ENCODE peak calls at places on chromosome 5, in five cellular contexts. A is ovary, S is sigmoid colon, I is stomach, R is HepG2. D is an unnamed sample.

GRCh38 chr5:152389209-152389608 is 15.9 kb downstream of the NMUR2 start:
- DNase-seq in R (no peak), A (no peak), S (no peak), I (no peak), D (no peak)

GRCh38 chr5:158320178-158320674 is 461.3 kb upstream of the CLINT1 start:
- DNase-seq in R (no peak), S (no peak), A (no peak), I (no peak), D (no peak)

GRCh38 chr5:10541247-10541646 is 22.6 kb upstream of the ANKRD33B start:
- DNase-seq in S (peak), R (no peak), I (no peak), A (no peak), D (no peak)

GRCh38 chr5:143312822-143313221 is 90.7 kb downstream of the NR3C1 start:
- DNase-seq in R (no peak), A (no peak), S (no peak), I (no peak), D (no peak)

GRCh38 chr5:40355842-40356241 is 323.9 kb upstream of the PTGER4 start:
- DNase-seq in S (no peak), R (no peak), A (no peak), I (no peak), D (no peak)

GRCh38 chr5:174504266-174504726 is 220.1 kb upstream of the MSX2 start:
- DNase-seq in R (no peak), S (no peak), I (no peak), A (no peak), D (no peak)

GRCh38 chr5:141412853-141413539 is at the start of gene PCDHGA10:
- DNase-seq in A (no peak), S (no peak), I (peak), R (peak), D (no peak)

GRCh38 chr5:81533629-81534480 is 139.9 kb upstream of the ACOT12 start:
- DNase-seq in S (no peak), I (no peak), A (no peak), R (no peak), D (no peak)

GRCh38 chr5:527646-528591 is 3.7 kb upstream of the SLC9A3 start:
- DNase-seq in A (no peak), I (no peak), S (no peak), R (no peak), D (no peak)

GRCh38 chr5:14225173-14225834 is 82.2 kb downstream of the TRIO start:
- DNase-seq in S (no peak), A (no peak), R (no peak), I (no peak), D (no peak)

GRCh38 chr5:151706906-151707305 is 20.2 kb upstream of the SPARC start:
- DNase-seq in S (no peak), I (no peak), R (no peak), A (no peak), D (no peak)

GRCh38 chr5:20559845-20560244 is 571.8 kb upstream of the CDH18 start:
- DNase-seq in I (no peak), A (no peak), S (no peak), R (no peak), D (no peak)

GRCh38 chr5:36462295-36463021 is 143.9 kb upstream of the SLC1A3 start:
- DNase-seq in S (no peak), R (no peak), A (no peak), I (no peak), D (no peak)

GRCh38 chr5:78527054-78527884 is 121.3 kb downstream of the LHFPL2 start:
- DNase-seq in A (peak), I (no peak), S (peak), R (no peak), D (peak)

GRCh38 chr5:150122158-150122510 is 33.5 kb downstream of the PDGFRB start:
- DNase-seq in I (peak), R (peak), S (no peak), A (peak), D (no peak)

GRCh38 chr5:108659531-108659930 is 88.2 kb upstream of the FER start:
- DNase-seq in A (no peak), R (no peak), I (no peak), S (no peak), D (no peak)

GRCh38 chr5:102554092-102554491 is 55.3 kb upstream of the SLCO6A1 start:
- DNase-seq in A (no peak), R (no peak), S (no peak), I (no peak), D (no peak)

GRCh38 chr5:59732301-59732700 is 161.2 kb downstream of the PDE4D start:
- DNase-seq in R (no peak), S (no peak), I (no peak), A (no peak), D (no peak)

GRCh38 chr5:140357731-140358093 is 2.3 kb upstream of the SLC4A9 start:
- DNase-seq in I (peak), A (peak), R (peak), S (peak), D (peak)

GRCh38 chr5:73692166-73692640 is 66.2 kb downstream of the ARHGEF28 start:
- DNase-seq in A (no peak), S (no peak), I (no peak), R (no peak), D (no peak)

GRCh38 chr5:177982072-177982727 is 13.8 kb downstream of the PROP1 start:
- DNase-seq in I (peak), A (no peak), S (no peak), R (peak), D (no peak)

GRCh38 chr5:84248013-84248412 is 136.7 kb downstream of the EDIL3 start:
- DNase-seq in I (no peak), R (no peak), S (no peak), A (no peak), D (no peak)

GRCh38 chr5:98786178-98786853 is 12.9 kb downstream of the RGMB start:
- DNase-seq in R (no peak), S (no peak), I (no peak), A (no peak), D (no peak)

GRCh38 chr5:143315929-143316328 is 87.6 kb downstream of the NR3C1 start:
- DNase-seq in A (no peak), R (no peak), S (no peak), I (no peak), D (no peak)

GRCh38 chr5:40755093-40755406 is 711 bp downstream of the TTC33 start:
- DNase-seq in A (peak), R (peak), I (peak), S (peak), D (peak)

GRCh38 chr5:16884595-16884994 is 51.5 kb downstream of the MYO10 start:
- DNase-seq in S (no peak), R (no peak), I (no peak), A (no peak), D (no peak)

GRCh38 chr5:147547730-147548129 is 37.9 kb upstream of the DPYSL3 start:
- DNase-seq in I (no peak), S (no peak), R (no peak), A (no peak), D (no peak)

GRCh38 chr5:176337913-176338312 is 23.7 kb downstream of the KIAA1191 start:
- DNase-seq in S (no peak), A (no peak), R (no peak), I (no peak), D (no peak)

GRCh38 chr5:172592881-172593280 is 48.2 kb upstream of the NEURL1B start:
- DNase-seq in I (no peak), A (no peak), R (no peak), S (no peak), D (no peak)

GRCh38 chr5:172594867-172595466 is 46.1 kb upstream of the NEURL1B start:
- DNase-seq in I (no peak), S (no peak), A (no peak), R (no peak), D (no peak)

GRCh38 chr5:172594431-172594830 is 46.6 kb upstream of the NEURL1B start:
- DNase-seq in R (no peak), S (no peak), I (no peak), A (no peak), D (no peak)

GRCh38 chr5:172593306-172593705 is 47.8 kb upstream of the NEURL1B start:
- DNase-seq in S (no peak), I (no peak), R (no peak), A (no peak), D (no peak)

DNA sequence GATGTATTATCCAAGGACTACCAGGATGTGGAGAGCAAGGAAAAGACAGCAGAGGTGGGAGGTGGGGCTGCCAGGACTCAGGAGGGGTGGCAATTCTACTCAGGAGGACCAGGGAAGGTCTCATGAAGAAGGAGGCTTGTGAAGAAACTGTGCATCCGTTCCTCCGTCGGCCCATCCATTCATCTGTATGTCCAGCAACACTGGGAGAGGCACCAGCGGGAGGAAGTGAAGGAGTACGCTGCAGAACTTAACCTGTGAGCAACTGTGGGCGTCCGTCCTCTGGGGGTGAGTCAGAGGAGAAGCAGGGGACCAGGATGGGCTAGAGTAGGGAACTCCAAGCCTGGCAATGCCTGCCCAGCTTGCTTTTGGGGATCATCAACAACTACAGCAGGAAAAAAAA is 47.3 kb upstream of the NEURL1B start:
- DNase-seq in I (no peak), S (no peak), R (no peak), A (no peak), D (no peak)
- H3K27ac ChIP-seq in I (no peak), S (no peak), R (no peak), A (no peak), D (no peak)

DNA sequence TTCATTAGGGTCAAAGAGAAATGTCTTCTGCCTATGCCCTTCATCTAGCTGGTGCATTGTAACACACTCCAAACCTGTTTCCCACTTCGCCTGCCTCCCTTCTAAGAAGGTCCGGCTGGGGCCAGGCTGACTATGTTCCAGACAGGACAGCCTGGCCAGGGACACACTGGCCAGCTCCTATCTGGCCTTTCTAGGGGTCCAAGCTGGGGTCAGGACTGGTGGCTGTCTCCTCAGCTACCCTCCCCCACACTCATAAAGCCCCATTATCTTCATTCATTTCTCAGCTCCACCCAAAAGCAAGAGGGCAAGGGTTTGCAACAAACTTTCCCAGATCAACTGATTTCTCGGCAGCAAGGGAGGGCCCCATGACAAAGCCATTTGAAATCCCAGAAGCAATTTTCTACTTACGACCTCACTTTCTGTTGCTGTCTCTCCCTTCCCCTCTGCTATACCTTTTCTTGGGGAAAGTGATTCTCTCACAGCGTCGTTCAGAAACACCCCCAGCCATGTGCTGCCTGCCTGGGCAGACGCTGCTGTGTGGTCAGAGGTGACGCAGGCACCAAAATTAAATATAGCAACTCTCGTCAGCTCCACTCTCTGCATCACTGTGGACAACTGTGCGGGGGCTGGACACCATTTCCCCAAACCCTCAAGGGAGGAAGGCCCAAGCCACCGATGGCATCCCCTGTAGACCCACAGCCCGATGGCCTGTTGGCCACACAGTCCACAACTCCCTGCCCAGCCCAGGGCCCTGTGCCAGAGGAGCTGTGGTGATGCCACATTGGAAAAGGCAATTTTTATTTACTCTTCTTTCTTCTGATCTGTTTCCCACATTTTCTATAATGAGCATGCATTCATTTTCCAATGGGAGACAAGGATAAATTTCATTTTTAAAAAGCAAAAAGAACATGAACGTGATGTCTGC is 6.1 kb downstream of the IL13 start:
- DNase-seq in I (peak), S (no peak), R (no peak), A (no peak), D (no peak)
- TF ChIP-seq EP300 in I (no peak), S (no peak), R (no peak), A (no peak), D (no peak)

GRCh38 chr5:138466900-138467710 is 1.8 kb downstream of the EGR1 start:
- DNase-seq in S (no peak), R (no peak), A (peak), I (peak), D (peak)

GRCh38 chr5:138468966-138469539 is 3.8 kb downstream of the EGR1 start:
- DNase-seq in A (no peak), I (peak), S (no peak), R (no peak), D (no peak)

GRCh38 chr5:138468133-138468965 is 3.1 kb downstream of the EGR1 start:
- DNase-seq in S (no peak), A (no peak), R (no peak), I (no peak), D (no peak)

GRCh38 chr5:138466058-138466899 is 1.0 kb downstream of the EGR1 start:
- DNase-seq in A (no peak), R (peak), I (peak), S (no peak), D (peak)

DNA sequence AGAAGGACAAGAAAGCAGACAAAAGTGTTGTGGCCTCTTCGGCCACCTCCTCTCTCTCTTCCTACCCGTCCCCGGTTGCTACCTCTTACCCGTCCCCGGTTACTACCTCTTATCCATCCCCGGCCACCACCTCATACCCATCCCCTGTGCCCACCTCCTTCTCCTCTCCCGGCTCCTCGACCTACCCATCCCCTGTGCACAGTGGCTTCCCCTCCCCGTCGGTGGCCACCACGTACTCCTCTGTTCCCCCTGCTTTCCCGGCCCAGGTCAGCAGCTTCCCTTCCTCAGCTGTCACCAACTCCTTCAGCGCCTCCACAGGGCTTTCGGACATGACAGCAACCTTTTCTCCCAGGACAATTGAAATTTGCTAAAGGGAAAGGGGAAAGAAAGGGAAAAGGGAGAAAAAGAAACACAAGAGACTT is 2.4 kb downstream of the EGR1 start:
- DNase-seq in S (no peak), I (peak), R (no peak), A (no peak), D (no peak)
- TF ChIP-seq POLR2A in S (no peak), I (no peak), R (no peak), A (no peak), D (no peak)

DNA sequence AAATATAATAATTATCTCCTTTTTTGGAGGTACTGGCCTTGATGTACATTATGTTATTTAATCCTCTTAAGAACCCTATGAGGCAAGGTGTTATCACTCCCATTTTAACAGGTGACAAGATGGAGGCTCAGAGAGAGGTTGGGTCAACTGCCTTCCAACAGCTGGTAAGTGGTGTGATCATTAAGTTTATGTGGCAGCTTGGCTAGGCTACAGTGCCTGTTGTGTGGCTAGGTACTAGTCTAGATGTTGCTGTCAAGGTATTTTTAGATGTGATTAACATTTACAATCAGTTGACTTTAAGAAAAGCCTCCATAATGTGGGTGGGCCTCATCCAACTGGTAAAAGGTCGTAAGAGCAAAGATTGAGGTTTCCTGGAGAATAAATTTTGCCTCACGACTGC is 21.5 kb downstream of the FABP6 start:
- DNase-seq in I (no peak), R (no peak), S (no peak), A (no peak), D (no peak)
- H3K27ac ChIP-seq in I (no peak), R (no peak), S (no peak), A (no peak), D (no peak)

GRCh38 chr5:181126841-181127240 is 4.1 kb downstream of the OR2V1 start:
- DNase-seq in S (peak), A (no peak), I (no peak), R (no peak), D (no peak)
- TF ChIP-seq EP300 in S (no peak), A (no peak), I (no peak), R (no peak), D (no peak)

GRCh38 chr5:77030097-77031071 is at the start of gene AGGF1:
- DNase-seq in R (peak), S (peak), I (peak), A (peak), D (peak)
- TF ChIP-seq POLR2A in R (peak), S (peak), I (no peak), A (peak), D (peak)

GRCh38 chr5:111233050-111233370 is 8.8 kb downstream of the CAMK4 start:
- DNase-seq in S (no peak), I (no peak), R (no peak), A (no peak), D (no peak)

GRCh38 chr5:111234125-111234524 is 9.9 kb downstream of the CAMK4 start:
- DNase-seq in I (no peak), A (no peak), S (no peak), R (no peak), D (no peak)

GRCh38 chr5:111231053-111231586 is 6.9 kb downstream of the CAMK4 start:
- DNase-seq in I (no peak), A (no peak), S (no peak), R (no peak), D (no peak)

GRCh38 chr5:111229871-111230812 is 6.0 kb downstream of the CAMK4 start:
- DNase-seq in R (no peak), A (no peak), I (no peak), S (no peak), D (no peak)

DNA sequence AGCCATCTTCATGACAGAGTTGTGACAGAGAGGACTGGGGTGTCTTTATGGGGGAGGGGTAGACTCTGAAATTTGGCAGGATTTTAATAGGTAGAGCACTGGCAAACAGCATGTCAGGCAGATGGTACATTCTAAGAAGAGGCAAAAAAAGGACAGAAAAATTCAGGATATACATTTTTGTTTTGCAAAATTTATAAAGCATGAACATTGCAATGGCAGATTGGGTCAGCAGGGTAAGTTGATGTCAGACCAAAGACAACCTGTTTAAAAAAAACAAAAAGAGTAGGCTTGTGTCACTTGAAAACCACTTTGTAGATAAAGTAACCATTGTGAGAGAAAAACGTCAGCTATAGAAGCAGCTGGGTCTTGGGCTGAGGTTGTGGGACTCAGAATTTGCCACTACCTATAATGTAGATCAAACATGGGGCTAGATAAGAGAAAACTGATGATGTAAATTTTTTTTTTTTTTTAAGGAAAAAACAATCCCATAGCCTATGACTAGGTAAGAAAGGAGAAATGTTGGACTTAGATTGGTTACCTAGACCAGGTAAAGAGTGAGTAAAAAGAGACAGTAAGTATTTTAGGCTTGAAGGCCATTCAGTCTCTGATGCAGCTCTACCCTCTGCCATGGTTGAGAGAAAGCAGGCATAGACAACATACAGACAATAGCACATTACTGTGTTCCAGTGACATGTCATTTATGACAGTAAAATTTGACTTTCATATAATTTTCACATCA is 8.3 kb downstream of the CAMK4 start:
- DNase-seq in R (no peak), S (no peak), I (no peak), A (no peak), D (no peak)
- H3K27ac ChIP-seq in R (no peak), S (no peak), I (no peak), A (no peak), D (no peak)